ENCODE peak calls at places on chromosomes 5 and 9, in seven cellular contexts. F is lower leg skin; Z is B cell; K is stimulated activated CD4-positive, alpha-beta T cell treated with anti-CD3 and anti-CD28 coated beads, Interleukin-12 subunit alpha, Interleukin-12 subunit beta, amount 100 ng/mL, for 4 hours; L is amniotic stem cell; T is Peyer's patch; R is GM04504. G is an unnamed sample.

GRCh38 chr5:159899067-159900049 is 16.9 kb upstream of the ADRA1B start:
- DNase-seq in F (no peak), Z (no peak), K (no peak), L (no peak), T (no peak), R (no peak), G (no peak)

GRCh38 chr9:98381311-98382103 is 126.1 kb upstream of the TBC1D2 start:
- DNase-seq in F (no peak), Z (peak; percentile 48), K (no peak), L (no peak), T (no peak), R (no peak), G (no peak)

GRCh38 chr9:114718801-114719221 is 36.8 kb upstream of the TEX48 start:
- DNase-seq in F (no peak), Z (no peak), K (peak; percentile 75), L (no peak), T (no peak), R (no peak), G (peak; percentile 89)

GRCh38 chr5:154654484-154655375 is 100.4 kb upstream of the LARP1 start:
- DNase-seq in F (no peak), Z (no peak), K (no peak), L (no peak), T (no peak), R (no peak), G (no peak)

GRCh38 chr5:174022384-174023095 is 23.0 kb upstream of the NSG2 start:
- DNase-seq in F (no peak), Z (no peak), K (no peak), L (no peak), T (no peak), R (no peak), G (no peak)

GRCh38 chr9:98249774-98250173 is 5.7 kb downstream of the TBC1D2 start:
- DNase-seq in F (no peak), Z (no peak), K (no peak), L (no peak), T (no peak), R (no peak), G (no peak)

GRCh38 chr9:4887556-4887955 is 94.8 kb downstream of the RCL1 start:
- DNase-seq in F (no peak), Z (no peak), K (no peak), L (no peak), T (no peak), R (peak; percentile 57), G (no peak)

GRCh38 chr5:27489701-27490100 is 451.3 kb upstream of the CDH9 start:
- DNase-seq in F (no peak), Z (no peak), K (no peak), L (no peak), T (no peak), R (no peak), G (no peak)

GRCh38 chr9:21970800-21971620 is 23.2 kb downstream of the CDKN2A start:
- DNase-seq in F (peak; percentile 81), Z (peak; percentile 21), K (no peak), L (no peak), T (no peak), R (no peak), G (no peak)

GRCh38 chr5:112594941-112595340 is 142.7 kb upstream of the APC start:
- DNase-seq in F (no peak), Z (no peak), K (no peak), L (no peak), T (no peak), R (no peak), G (no peak)

GRCh38 chr9:119333507-119334229 is 35.6 kb downstream of the BRINP1 start:
- DNase-seq in F (no peak), Z (no peak), K (no peak), L (no peak), T (no peak), R (no peak), G (no peak)